ENCODE peak calls at places on chromosome 10, in five cellular contexts. One of them, this sample, is unnamed.
A peak's percentile ranks its signal among the peaks of the same experiment; 100 is the strongest.

GRCh38 chr10:132960651-132961419 is 18.5 kb upstream of the CFAP46 start:
- DNase-seq in WTC11: no peak
- DNase-seq in H1: no peak
- DNase-seq in HepG2: no peak
- DNase-seq in HCT116: no peak
- DNase-seq in this sample: no peak

GRCh38 chr10:91564508-91564907 is 68.4 kb downstream of the PPP1R3C start:
- DNase-seq in WTC11: no peak
- DNase-seq in H1: no peak
- DNase-seq in HepG2: no peak
- DNase-seq in HCT116: no peak
- DNase-seq in this sample: no peak

GRCh38 chr10:126397640-126398382 is 9.5 kb upstream of the ADAM12 start:
- DNase-seq in WTC11: no peak
- DNase-seq in H1: no peak
- DNase-seq in HepG2: no peak
- DNase-seq in HCT116: no peak
- DNase-seq in this sample: no peak

GRCh38 chr10:74987339-74988054 is 124.0 kb upstream of the SAMD8 start:
- DNase-seq in WTC11: no peak
- DNase-seq in H1: no peak
- DNase-seq in HepG2: no peak
- DNase-seq in HCT116: no peak
- DNase-seq in this sample: no peak

GRCh38 chr10:48463318-48464003 is 141.4 kb downstream of the ARHGAP22 start:
- DNase-seq in WTC11: no peak
- DNase-seq in H1: peak; percentile 38
- DNase-seq in HepG2: no peak
- DNase-seq in HCT116: no peak
- DNase-seq in this sample: no peak

GRCh38 chr10:132194726-132195125 is 8.0 kb downstream of the DPYSL4 start:
- DNase-seq in WTC11: no peak
- DNase-seq in H1: no peak
- DNase-seq in HepG2: no peak
- DNase-seq in HCT116: no peak
- DNase-seq in this sample: no peak

GRCh38 chr10:75773139-75773801 is 341.8 kb downstream of the LRMDA start:
- DNase-seq in WTC11: no peak
- DNase-seq in H1: no peak
- DNase-seq in HepG2: peak; percentile 92
- DNase-seq in HCT116: no peak
- DNase-seq in this sample: no peak

GRCh38 chr10:132933308-132934042 is 8.9 kb downstream of the CFAP46 start:
- DNase-seq in WTC11: no peak
- DNase-seq in H1: no peak
- DNase-seq in HepG2: no peak
- DNase-seq in HCT116: no peak
- DNase-seq in this sample: no peak

GRCh38 chr10:47435081-47435480 is 48.8 kb downstream of the ANXA8 start:
- DNase-seq in WTC11: no peak
- DNase-seq in H1: no peak
- DNase-seq in HepG2: no peak
- DNase-seq in HCT116: no peak
- DNase-seq in this sample: no peak

GRCh38 chr10:13656337-13657183 is 69.8 kb downstream of the PRPF18 start:
- DNase-seq in WTC11: no peak
- DNase-seq in H1: no peak
- DNase-seq in HepG2: no peak
- DNase-seq in HCT116: no peak
- DNase-seq in this sample: no peak

GRCh38 chr10:27911006-27911405 is 87.9 kb downstream of the ODAD2 start:
- DNase-seq in WTC11: no peak
- DNase-seq in H1: no peak
- DNase-seq in HepG2: no peak
- DNase-seq in HCT116: no peak
- DNase-seq in this sample: no peak

GRCh38 chr10:91759581-91759986 is 38.6 kb upstream of the TNKS2 start:
- DNase-seq in WTC11: no peak
- DNase-seq in H1: no peak
- DNase-seq in HepG2: no peak
- DNase-seq in HCT116: no peak
- DNase-seq in this sample: no peak

GRCh38 chr10:96585726-96586418 is 940 bp downstream of the TM9SF3 start:
- DNase-seq in WTC11: no peak
- DNase-seq in H1: no peak
- DNase-seq in HepG2: no peak
- DNase-seq in HCT116: no peak
- DNase-seq in this sample: peak; percentile 41

GRCh38 chr10:78957471-78958039 is 111.2 kb upstream of the ZMIZ1 start:
- DNase-seq in WTC11: no peak
- DNase-seq in H1: no peak
- DNase-seq in HepG2: no peak
- DNase-seq in HCT116: no peak
- DNase-seq in this sample: no peak

GRCh38 chr10:113550365-113550764 is 2.5 kb upstream of the HABP2 start:
- DNase-seq in WTC11: no peak
- DNase-seq in H1: no peak
- DNase-seq in HepG2: no peak
- DNase-seq in HCT116: no peak
- DNase-seq in this sample: no peak

GRCh38 chr10:113337142-113337541 is 215.7 kb upstream of the HABP2 start:
- DNase-seq in WTC11: no peak
- DNase-seq in H1: no peak
- DNase-seq in HepG2: no peak
- DNase-seq in HCT116: no peak
- DNase-seq in this sample: no peak

GRCh38 chr10:29751686-29752085 is 116.9 kb upstream of the SVIL start:
- DNase-seq in WTC11: no peak
- DNase-seq in H1: no peak
- DNase-seq in HepG2: no peak
- DNase-seq in HCT116: no peak
- DNase-seq in this sample: no peak

GRCh38 chr10:107686095-107686494 is 521.6 kb upstream of the SORCS1 start:
- DNase-seq in WTC11: no peak
- DNase-seq in H1: no peak
- DNase-seq in HepG2: no peak
- DNase-seq in HCT116: no peak
- DNase-seq in this sample: no peak

GRCh38 chr10:61992683-61993629 is 91.5 kb downstream of the ARID5B start:
- DNase-seq in WTC11: no peak
- DNase-seq in H1: no peak
- DNase-seq in HepG2: no peak
- DNase-seq in HCT116: no peak
- DNase-seq in this sample: no peak

GRCh38 chr10:103265712-103266329 is 11.1 kb upstream of the INA start:
- DNase-seq in WTC11: peak; percentile 79
- DNase-seq in H1: peak; percentile 83
- DNase-seq in HepG2: peak; percentile 63
- DNase-seq in HCT116: peak; percentile 42
- DNase-seq in this sample: peak; percentile 63

GRCh38 chr10:121088524-121088923 is 237.4 kb downstream of the WDR11 start:
- DNase-seq in WTC11: peak; percentile 55
- DNase-seq in H1: peak; percentile 54
- DNase-seq in HepG2: no peak
- DNase-seq in HCT116: no peak
- DNase-seq in this sample: peak; percentile 53

GRCh38 chr10:102713483-102713813 is 749 bp downstream of the ARL3 start:
- DNase-seq in WTC11: no peak
- DNase-seq in H1: no peak
- DNase-seq in HepG2: no peak
- DNase-seq in HCT116: no peak
- DNase-seq in this sample: peak; percentile 67

GRCh38 chr10:33950216-33950615 is 615.7 kb upstream of the NRP1 start:
- DNase-seq in WTC11: peak; percentile 14
- DNase-seq in H1: no peak
- DNase-seq in HepG2: no peak
- DNase-seq in HCT116: no peak
- DNase-seq in this sample: no peak

GRCh38 chr10:6269953-6270867 is 67.5 kb downstream of the PFKFB3 start:
- DNase-seq in WTC11: no peak
- DNase-seq in H1: no peak
- DNase-seq in HepG2: no peak
- DNase-seq in HCT116: no peak
- DNase-seq in this sample: no peak

GRCh38 chr10:74194545-74194944 is 43.5 kb downstream of the ADK start:
- DNase-seq in WTC11: no peak
- DNase-seq in H1: no peak
- DNase-seq in HepG2: no peak
- DNase-seq in HCT116: no peak
- DNase-seq in this sample: no peak

GRCh38 chr10:124508070-124508667 is 46.5 kb downstream of the LHPP start:
- DNase-seq in WTC11: no peak
- DNase-seq in H1: no peak
- DNase-seq in HepG2: no peak
- DNase-seq in HCT116: no peak
- DNase-seq in this sample: no peak

GRCh38 chr10:6203331-6204062 is 765 bp downstream of the PFKFB3 start:
- DNase-seq in WTC11: peak; percentile 72
- DNase-seq in H1: peak; percentile 86
- DNase-seq in HepG2: no peak
- DNase-seq in HCT116: no peak
- DNase-seq in this sample: peak; percentile 77

GRCh38 chr10:91090761-91091529 is 129.5 kb upstream of the PCGF5 start:
- DNase-seq in WTC11: no peak
- DNase-seq in H1: no peak
- DNase-seq in HepG2: peak; percentile 23
- DNase-seq in HCT116: no peak
- DNase-seq in this sample: no peak

GRCh38 chr10:30017576-30017975 is 41.8 kb downstream of the JCAD start:
- DNase-seq in WTC11: no peak
- DNase-seq in H1: no peak
- DNase-seq in HepG2: no peak
- DNase-seq in HCT116: no peak
- DNase-seq in this sample: no peak

GRCh38 chr10:58535311-58535710 is 22.6 kb downstream of the BICC1 start:
- DNase-seq in WTC11: no peak
- DNase-seq in H1: no peak
- DNase-seq in HepG2: no peak
- DNase-seq in HCT116: no peak
- DNase-seq in this sample: no peak

GRCh38 chr10:58529077-58529728 is 16.5 kb downstream of the BICC1 start:
- DNase-seq in WTC11: no peak
- DNase-seq in H1: no peak
- DNase-seq in HepG2: no peak
- DNase-seq in HCT116: no peak
- DNase-seq in this sample: no peak

DNA sequence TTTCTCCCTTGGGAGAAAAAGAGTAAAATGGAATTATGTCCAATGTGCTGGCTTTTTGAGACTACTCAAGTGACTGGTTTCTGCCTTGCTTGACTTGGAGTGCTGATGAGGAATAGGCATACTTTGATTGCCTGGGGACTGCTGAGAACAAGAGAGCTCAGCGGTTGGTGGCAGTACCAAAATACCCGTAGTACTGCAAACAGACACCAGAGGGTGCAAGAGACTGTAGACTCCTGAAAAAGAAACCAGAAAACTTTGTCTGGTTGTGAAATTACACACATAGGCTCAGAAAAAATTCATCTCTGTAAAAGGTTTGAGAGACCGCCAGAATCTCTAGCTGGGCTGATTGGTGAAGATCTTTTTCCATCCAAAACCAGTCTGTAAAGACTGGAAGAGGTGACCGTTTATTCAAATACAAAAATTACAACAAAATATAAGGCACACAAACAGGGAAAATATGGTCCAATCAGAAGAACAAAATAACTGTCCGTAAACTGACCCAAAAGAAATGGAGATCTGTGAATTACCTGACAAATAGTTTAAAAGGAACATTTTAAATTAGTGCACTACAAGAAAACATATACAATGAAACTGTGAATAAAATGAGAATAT is 18.5 kb downstream of the BICC1 start:
- DNase-seq in WTC11: peak; percentile 69
- DNase-seq in H1: peak; percentile 81
- DNase-seq in HepG2: peak; percentile 65
- DNase-seq in HCT116: peak; percentile 57
- DNase-seq in this sample: peak; percentile 59
- TF ChIP-seq SP1 in WTC11: no peak
- TF ChIP-seq SP1 in H1: no peak
- TF ChIP-seq SP1 in HepG2: no peak
- TF ChIP-seq SP1 in HCT116: no peak
- TF ChIP-seq SP1 in this sample: no peak

DNA sequence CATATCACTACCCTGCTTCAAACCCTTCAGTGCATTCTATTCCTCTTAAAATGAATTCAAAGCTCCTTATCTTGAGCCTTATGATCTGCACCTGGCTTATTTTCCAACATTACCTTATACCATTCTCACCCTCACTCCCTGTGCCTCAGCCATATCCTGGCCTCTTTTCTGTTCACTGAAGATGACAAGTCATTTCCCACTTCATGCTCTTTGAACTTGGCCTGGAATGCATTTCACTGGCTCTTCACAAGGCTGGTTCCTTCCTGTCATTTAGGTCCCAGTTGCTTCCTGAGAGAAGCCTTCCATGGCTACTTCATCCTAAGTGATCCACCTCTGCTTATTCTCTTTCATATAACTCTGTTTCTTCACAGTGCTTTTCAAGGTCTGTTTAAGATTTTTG is 3.2 kb upstream of the LIPF start:
- DNase-seq in WTC11: no peak
- DNase-seq in H1: no peak
- DNase-seq in HepG2: no peak
- DNase-seq in HCT116: no peak
- DNase-seq in this sample: no peak
- TF ChIP-seq SP1 in WTC11: no peak
- TF ChIP-seq SP1 in H1: no peak
- TF ChIP-seq SP1 in HepG2: no peak
- TF ChIP-seq SP1 in HCT116: no peak
- TF ChIP-seq SP1 in this sample: no peak

GRCh38 chr10:89348458-89348857 is 20.7 kb downstream of the IFIT3 start:
- DNase-seq in WTC11: no peak
- DNase-seq in H1: no peak
- DNase-seq in HepG2: no peak
- DNase-seq in HCT116: no peak
- DNase-seq in this sample: no peak

GRCh38 chr10:89355373-89355772 is 22.5 kb upstream of the IFIT1B start:
- DNase-seq in WTC11: no peak
- DNase-seq in H1: no peak
- DNase-seq in HepG2: no peak
- DNase-seq in HCT116: no peak
- DNase-seq in this sample: no peak

GRCh38 chr10:89352802-89353201 is 25.0 kb downstream of the IFIT3 start:
- DNase-seq in WTC11: no peak
- DNase-seq in H1: no peak
- DNase-seq in HepG2: no peak
- DNase-seq in HCT116: no peak
- DNase-seq in this sample: no peak

GRCh38 chr10:89351402-89352038 is 23.7 kb downstream of the IFIT3 start:
- DNase-seq in WTC11: no peak
- DNase-seq in H1: no peak
- DNase-seq in HepG2: no peak
- DNase-seq in HCT116: no peak
- DNase-seq in this sample: no peak

GRCh38 chr10:89352039-89352597 is 24.3 kb downstream of the IFIT3 start:
- DNase-seq in WTC11: no peak
- DNase-seq in H1: no peak
- DNase-seq in HepG2: peak; percentile 89
- DNase-seq in HCT116: peak; percentile 24
- DNase-seq in this sample: no peak
- TF ChIP-seq SP1 in WTC11: no peak
- TF ChIP-seq SP1 in H1: no peak
- TF ChIP-seq SP1 in HepG2: no peak
- TF ChIP-seq SP1 in HCT116: peak; percentile 60
- TF ChIP-seq SP1 in this sample: no peak

GRCh38 chr10:59465089-59465488 is 102.7 kb upstream of the FAM13C start:
- DNase-seq in WTC11: no peak
- DNase-seq in H1: no peak
- DNase-seq in HepG2: peak; percentile 4
- DNase-seq in HCT116: no peak
- DNase-seq in this sample: no peak

GRCh38 chr10:59470570-59470969 is 108.2 kb upstream of the FAM13C start:
- DNase-seq in WTC11: peak; percentile 31
- DNase-seq in H1: peak; percentile 48
- DNase-seq in HepG2: no peak
- DNase-seq in HCT116: no peak
- DNase-seq in this sample: no peak
- TF ChIP-seq SP1 in WTC11: no peak
- TF ChIP-seq SP1 in H1: no peak
- TF ChIP-seq SP1 in HepG2: no peak
- TF ChIP-seq SP1 in HCT116: no peak
- TF ChIP-seq SP1 in this sample: no peak

This sample was measured in HEK293T.